ENCODE peak calls at places on chromosomes 2 and 18, in six cellular contexts. One of them, this sample, is unnamed.

GRCh38 chr2:151408788-151409600 is 708 bp upstream of the RIF1 start:
- DNase-seq in cardiac muscle cell: no peak
- DNase-seq in naive thymus-derived CD4-positive, alpha-beta T cell: no peak
- DNase-seq in CD4-positive, alpha-beta memory T cell: no peak
- DNase-seq in pancreas: no peak
- DNase-seq in HFF-Myc: no peak
- DNase-seq in this sample: no peak

GRCh38 chr18:30970201-30970816 is 72.2 kb downstream of the DSC3 start:
- DNase-seq in cardiac muscle cell: peak; percentile 54
- DNase-seq in pancreas: peak; percentile 10
- DNase-seq in CD4-positive, alpha-beta memory T cell: no peak
- DNase-seq in HFF-Myc: peak; percentile 1
- DNase-seq in naive thymus-derived CD4-positive, alpha-beta T cell: no peak
- DNase-seq in this sample: peak; percentile 22

GRCh38 chr2:54639609-54640008 is 83.9 kb upstream of the EML6 start:
- DNase-seq in cardiac muscle cell: peak; percentile 28
- DNase-seq in pancreas: no peak
- DNase-seq in HFF-Myc: no peak
- DNase-seq in CD4-positive, alpha-beta memory T cell: no peak
- DNase-seq in naive thymus-derived CD4-positive, alpha-beta T cell: no peak
- DNase-seq in this sample: no peak

GRCh38 chr18:12779043-12779442 is 76.2 kb downstream of the PSMG2 start:
- DNase-seq in HFF-Myc: no peak
- DNase-seq in pancreas: no peak
- DNase-seq in naive thymus-derived CD4-positive, alpha-beta T cell: no peak
- DNase-seq in cardiac muscle cell: no peak
- DNase-seq in CD4-positive, alpha-beta memory T cell: no peak
- DNase-seq in this sample: no peak

GRCh38 chr2:100857915-100858314 is 38.0 kb downstream of the NPAS2 start:
- DNase-seq in cardiac muscle cell: peak; percentile 80
- DNase-seq in HFF-Myc: no peak
- DNase-seq in pancreas: no peak
- DNase-seq in naive thymus-derived CD4-positive, alpha-beta T cell: no peak
- DNase-seq in CD4-positive, alpha-beta memory T cell: no peak
- DNase-seq in this sample: no peak

GRCh38 chr2:128354731-128355470 is 36.2 kb upstream of the HS6ST1 start:
- DNase-seq in pancreas: no peak
- DNase-seq in HFF-Myc: no peak
- DNase-seq in CD4-positive, alpha-beta memory T cell: no peak
- DNase-seq in cardiac muscle cell: peak; percentile 84
- DNase-seq in naive thymus-derived CD4-positive, alpha-beta T cell: no peak
- DNase-seq in this sample: no peak

GRCh38 chr2:117942958-117943672 is 70.8 kb downstream of the CCDC93 start:
- DNase-seq in naive thymus-derived CD4-positive, alpha-beta T cell: no peak
- DNase-seq in CD4-positive, alpha-beta memory T cell: no peak
- DNase-seq in cardiac muscle cell: no peak
- DNase-seq in pancreas: no peak
- DNase-seq in HFF-Myc: no peak
- DNase-seq in this sample: no peak

GRCh38 chr18:45686892-45687611 is 36.9 kb upstream of the SLC14A1 start:
- DNase-seq in naive thymus-derived CD4-positive, alpha-beta T cell: peak; percentile 30
- DNase-seq in pancreas: no peak
- DNase-seq in cardiac muscle cell: peak; percentile 18
- DNase-seq in HFF-Myc: no peak
- DNase-seq in CD4-positive, alpha-beta memory T cell: peak; percentile 83
- DNase-seq in this sample: no peak

GRCh38 chr2:203869610-203870042 is 2.1 kb downstream of the CTLA4 start:
- DNase-seq in HFF-Myc: no peak
- DNase-seq in CD4-positive, alpha-beta memory T cell: peak; percentile 73
- DNase-seq in naive thymus-derived CD4-positive, alpha-beta T cell: peak; percentile 27
- DNase-seq in pancreas: no peak
- DNase-seq in cardiac muscle cell: no peak
- DNase-seq in this sample: no peak

GRCh38 chr18:34650121-34650545 is 60.0 kb upstream of the DTNA start:
- DNase-seq in pancreas: no peak
- DNase-seq in naive thymus-derived CD4-positive, alpha-beta T cell: no peak
- DNase-seq in CD4-positive, alpha-beta memory T cell: no peak
- DNase-seq in HFF-Myc: peak; percentile 35
- DNase-seq in cardiac muscle cell: peak; percentile 8
- DNase-seq in this sample: peak; percentile 24

GRCh38 chr18:80009661-80010550 is 21.5 kb upstream of the TXNL4A start:
- DNase-seq in cardiac muscle cell: peak; percentile 98
- DNase-seq in CD4-positive, alpha-beta memory T cell: no peak
- DNase-seq in HFF-Myc: peak; percentile 89
- DNase-seq in naive thymus-derived CD4-positive, alpha-beta T cell: no peak
- DNase-seq in pancreas: peak; percentile 28
- DNase-seq in this sample: peak; percentile 84

GRCh38 chr2:152718909-152719645 is 657 bp downstream of the ARL6IP6 start:
- DNase-seq in cardiac muscle cell: peak; percentile 22
- DNase-seq in CD4-positive, alpha-beta memory T cell: no peak
- DNase-seq in pancreas: no peak
- DNase-seq in HFF-Myc: peak; percentile 32
- DNase-seq in naive thymus-derived CD4-positive, alpha-beta T cell: no peak
- DNase-seq in this sample: no peak

GRCh38 chr2:46978696-46979095 is 63.1 kb upstream of the MCFD2 start:
- DNase-seq in pancreas: no peak
- DNase-seq in naive thymus-derived CD4-positive, alpha-beta T cell: no peak
- DNase-seq in CD4-positive, alpha-beta memory T cell: no peak
- DNase-seq in HFF-Myc: no peak
- DNase-seq in cardiac muscle cell: no peak
- DNase-seq in this sample: no peak

GRCh38 chr2:84956334-84957297 is 14.3 kb upstream of the KCMF1 start:
- DNase-seq in HFF-Myc: no peak
- DNase-seq in naive thymus-derived CD4-positive, alpha-beta T cell: no peak
- DNase-seq in cardiac muscle cell: no peak
- DNase-seq in CD4-positive, alpha-beta memory T cell: no peak
- DNase-seq in pancreas: no peak
- DNase-seq in this sample: no peak

GRCh38 chr18:44742741-44743311 is 62.1 kb downstream of the SETBP1 start:
- DNase-seq in CD4-positive, alpha-beta memory T cell: no peak
- DNase-seq in HFF-Myc: peak; percentile 31
- DNase-seq in naive thymus-derived CD4-positive, alpha-beta T cell: no peak
- DNase-seq in cardiac muscle cell: peak; percentile 52
- DNase-seq in pancreas: peak; percentile 40
- DNase-seq in this sample: peak; percentile 52

GRCh38 chr2:100451734-100452133 is 18.5 kb upstream of the NMS start:
- DNase-seq in HFF-Myc: no peak
- DNase-seq in naive thymus-derived CD4-positive, alpha-beta T cell: no peak
- DNase-seq in cardiac muscle cell: no peak
- DNase-seq in pancreas: no peak
- DNase-seq in CD4-positive, alpha-beta memory T cell: no peak
- DNase-seq in this sample: no peak

GRCh38 chr2:58221909-58222308 is 19.2 kb downstream of the FANCL start:
- DNase-seq in cardiac muscle cell: peak; percentile 58
- DNase-seq in naive thymus-derived CD4-positive, alpha-beta T cell: no peak
- DNase-seq in CD4-positive, alpha-beta memory T cell: no peak
- DNase-seq in HFF-Myc: no peak
- DNase-seq in pancreas: no peak
- DNase-seq in this sample: no peak

GRCh38 chr2:105143467-105144127 is 97.9 kb upstream of the GPR45 start:
- DNase-seq in naive thymus-derived CD4-positive, alpha-beta T cell: no peak
- DNase-seq in pancreas: no peak
- DNase-seq in HFF-Myc: no peak
- DNase-seq in CD4-positive, alpha-beta memory T cell: no peak
- DNase-seq in cardiac muscle cell: peak; percentile 22
- DNase-seq in this sample: no peak

GRCh38 chr2:105142239-105142638 is 99.3 kb upstream of the GPR45 start:
- DNase-seq in pancreas: no peak
- DNase-seq in cardiac muscle cell: no peak
- DNase-seq in CD4-positive, alpha-beta memory T cell: no peak
- DNase-seq in HFF-Myc: no peak
- DNase-seq in naive thymus-derived CD4-positive, alpha-beta T cell: no peak
- DNase-seq in this sample: no peak

GRCh38 chr2:105144941-105145300 is 96.6 kb upstream of the GPR45 start:
- DNase-seq in naive thymus-derived CD4-positive, alpha-beta T cell: no peak
- DNase-seq in pancreas: no peak
- DNase-seq in HFF-Myc: no peak
- DNase-seq in CD4-positive, alpha-beta memory T cell: no peak
- DNase-seq in cardiac muscle cell: no peak
- DNase-seq in this sample: no peak

GRCh38 chr2:105143094-105143466 is 98.5 kb upstream of the GPR45 start:
- DNase-seq in naive thymus-derived CD4-positive, alpha-beta T cell: no peak
- DNase-seq in HFF-Myc: no peak
- DNase-seq in CD4-positive, alpha-beta memory T cell: no peak
- DNase-seq in cardiac muscle cell: no peak
- DNase-seq in pancreas: no peak
- DNase-seq in this sample: no peak

DNA sequence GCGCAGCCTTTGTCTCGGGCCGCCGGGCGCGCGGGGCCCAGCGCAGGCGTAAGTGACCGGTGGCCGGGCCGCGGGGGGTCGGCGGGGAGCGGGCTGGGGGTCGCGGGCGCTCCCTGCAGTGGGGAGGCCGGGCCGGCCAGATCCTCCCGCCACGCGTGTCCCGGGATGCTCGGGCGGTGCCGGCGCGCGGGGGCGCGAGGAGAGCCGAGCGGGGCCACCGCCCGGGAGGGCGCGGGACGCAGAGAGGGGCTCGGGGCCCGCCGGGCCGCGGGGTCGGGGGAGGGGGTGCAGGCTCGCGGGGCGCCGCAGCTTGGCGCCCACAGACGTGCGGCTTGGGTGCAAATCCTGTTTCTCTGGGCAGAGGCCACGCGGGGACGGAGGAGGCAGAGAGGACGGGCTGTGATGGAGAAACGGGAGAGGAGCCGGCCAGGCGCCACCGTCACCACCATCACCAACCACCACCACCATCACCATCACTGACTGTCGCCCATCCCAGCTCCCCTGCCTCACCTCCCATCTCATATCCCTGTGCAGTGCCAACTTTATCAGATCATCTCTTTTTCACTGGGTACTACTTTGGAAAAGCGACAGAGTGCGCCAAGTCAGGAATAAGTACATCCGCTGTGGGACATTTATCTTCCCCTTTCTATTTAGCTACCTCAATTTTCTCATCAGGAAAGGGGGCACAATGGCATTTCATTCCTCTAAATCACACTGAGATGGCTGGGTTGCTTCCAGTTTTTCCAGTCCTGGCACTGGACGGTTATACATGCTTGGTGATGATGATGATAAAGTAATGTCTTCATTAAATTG is 97.2 kb upstream of the GPR45 start:
- DNase-seq in pancreas: no peak
- DNase-seq in CD4-positive, alpha-beta memory T cell: no peak
- DNase-seq in naive thymus-derived CD4-positive, alpha-beta T cell: no peak
- DNase-seq in HFF-Myc: no peak
- DNase-seq in cardiac muscle cell: no peak
- DNase-seq in this sample: no peak
- H3K4me3 ChIP-seq in pancreas: no peak overlapping the region
- H3K4me3 ChIP-seq in CD4-positive, alpha-beta memory T cell: no peak overlapping the region
- H3K4me3 ChIP-seq in naive thymus-derived CD4-positive, alpha-beta T cell: no peak overlapping the region
- H3K4me3 ChIP-seq in HFF-Myc: peak overlapping the region; percentile 35
- H3K4me3 ChIP-seq in cardiac muscle cell: peak overlapping the region; percentile 58
- H3K4me3 ChIP-seq in this sample: peak overlapping the region; percentile 49

GRCh38 chr2:19362094-19362649 is 3.7 kb upstream of the OSR1 start:
- DNase-seq in cardiac muscle cell: no peak
- DNase-seq in naive thymus-derived CD4-positive, alpha-beta T cell: no peak
- DNase-seq in HFF-Myc: no peak
- DNase-seq in pancreas: no peak
- DNase-seq in CD4-positive, alpha-beta memory T cell: peak; percentile 60
- DNase-seq in this sample: no peak

GRCh38 chr2:19365126-19365525 is 6.7 kb upstream of the OSR1 start:
- DNase-seq in HFF-Myc: no peak
- DNase-seq in CD4-positive, alpha-beta memory T cell: no peak
- DNase-seq in cardiac muscle cell: no peak
- DNase-seq in pancreas: no peak
- DNase-seq in naive thymus-derived CD4-positive, alpha-beta T cell: no peak
- DNase-seq in this sample: no peak

GRCh38 chr2:19364014-19364413 is 5.6 kb upstream of the OSR1 start:
- DNase-seq in pancreas: no peak
- DNase-seq in CD4-positive, alpha-beta memory T cell: no peak
- DNase-seq in naive thymus-derived CD4-positive, alpha-beta T cell: no peak
- DNase-seq in HFF-Myc: no peak
- DNase-seq in cardiac muscle cell: no peak
- DNase-seq in this sample: no peak

GRCh38 chr2:19362652-19363473 is 4.4 kb upstream of the OSR1 start:
- DNase-seq in pancreas: peak; percentile 79
- DNase-seq in naive thymus-derived CD4-positive, alpha-beta T cell: no peak
- DNase-seq in CD4-positive, alpha-beta memory T cell: peak; percentile 43
- DNase-seq in cardiac muscle cell: peak; percentile 92
- DNase-seq in HFF-Myc: peak; percentile 67
- DNase-seq in this sample: peak; percentile 76

GRCh38 chr2:19363474-19363778 is 5.0 kb upstream of the OSR1 start:
- DNase-seq in cardiac muscle cell: no peak
- DNase-seq in pancreas: no peak
- DNase-seq in naive thymus-derived CD4-positive, alpha-beta T cell: no peak
- DNase-seq in CD4-positive, alpha-beta memory T cell: no peak
- DNase-seq in HFF-Myc: no peak
- DNase-seq in this sample: no peak
- H3K4me3 ChIP-seq in cardiac muscle cell: peak overlapping the region; percentile 22
- H3K4me3 ChIP-seq in pancreas: no peak overlapping the region
- H3K4me3 ChIP-seq in naive thymus-derived CD4-positive, alpha-beta T cell: peak overlapping the region; percentile 79
- H3K4me3 ChIP-seq in CD4-positive, alpha-beta memory T cell: peak overlapping the region; percentile 87
- H3K4me3 ChIP-seq in HFF-Myc: peak overlapping the region; percentile 49
- H3K4me3 ChIP-seq in this sample: peak overlapping the region; percentile 58

DNA sequence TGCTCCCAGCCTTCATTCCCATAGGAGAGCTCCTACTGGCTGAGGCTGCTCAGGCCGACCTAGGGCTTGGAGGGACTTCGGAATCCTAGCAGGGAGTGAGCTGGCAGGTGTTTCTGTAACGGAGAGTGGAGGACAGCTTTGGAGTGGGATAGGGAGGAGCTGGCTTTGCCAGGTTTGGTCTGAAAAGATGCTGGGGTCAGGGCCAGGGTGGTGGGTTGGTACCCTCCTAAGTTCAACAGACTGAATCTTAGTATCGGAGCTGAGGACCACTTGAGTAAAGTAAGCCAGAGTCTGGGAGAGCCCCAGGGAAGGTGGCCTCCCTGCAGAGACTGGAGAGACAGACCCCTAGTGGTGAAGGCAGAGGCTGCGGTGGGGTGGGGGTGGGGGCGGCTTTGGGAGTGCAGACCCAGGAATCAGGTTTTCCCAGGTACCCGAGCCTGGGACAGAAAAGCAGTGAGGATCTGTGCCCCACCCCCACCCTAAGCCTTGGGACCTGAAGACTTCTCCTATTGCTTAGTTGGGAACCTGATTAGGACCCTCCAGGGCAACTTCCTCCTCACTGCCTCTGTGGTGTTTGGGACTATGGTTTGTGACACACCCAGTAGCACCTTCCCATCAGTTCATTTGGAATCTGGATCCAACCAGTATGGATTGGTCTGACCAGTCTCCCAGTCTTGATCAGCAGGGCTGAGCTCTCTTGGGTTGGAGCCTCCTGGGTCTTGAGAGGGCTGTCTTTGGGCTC is 3.0 kb downstream of the CNNM4 start:
- DNase-seq in HFF-Myc: no peak
- DNase-seq in cardiac muscle cell: peak; percentile 14
- DNase-seq in pancreas: peak; percentile 21
- DNase-seq in CD4-positive, alpha-beta memory T cell: no peak
- DNase-seq in naive thymus-derived CD4-positive, alpha-beta T cell: no peak
- DNase-seq in this sample: no peak
- H3K4me3 ChIP-seq in HFF-Myc: peak overlapping the region; percentile 39
- H3K4me3 ChIP-seq in cardiac muscle cell: peak overlapping the region; percentile 28
- H3K4me3 ChIP-seq in pancreas: peak overlapping the region; percentile 12
- H3K4me3 ChIP-seq in CD4-positive, alpha-beta memory T cell: peak overlapping the region; percentile 32
- H3K4me3 ChIP-seq in naive thymus-derived CD4-positive, alpha-beta T cell: peak overlapping the region; percentile 83
- H3K4me3 ChIP-seq in this sample: peak overlapping the region; percentile 37

DNA sequence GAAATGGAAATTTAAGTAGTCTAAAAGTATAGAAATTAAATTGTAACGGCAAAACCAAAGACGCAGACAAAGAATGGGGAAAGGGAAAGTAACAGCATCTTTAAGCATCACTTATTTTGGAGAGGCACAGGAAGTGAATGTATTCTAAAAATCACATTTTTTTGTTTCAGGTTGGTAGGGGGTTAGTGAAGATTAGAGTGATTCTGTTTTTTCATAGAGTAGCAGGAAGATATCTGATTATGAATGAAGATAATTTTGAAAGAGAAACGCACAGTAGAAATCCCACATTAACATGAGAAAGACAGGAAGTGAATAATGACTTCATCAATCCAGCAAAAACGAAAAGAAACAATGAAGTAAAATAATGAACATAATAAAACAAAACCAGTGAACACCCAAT is 131.2 kb downstream of the STRN start:
- DNase-seq in pancreas: no peak
- DNase-seq in CD4-positive, alpha-beta memory T cell: peak; percentile 20
- DNase-seq in HFF-Myc: no peak
- DNase-seq in naive thymus-derived CD4-positive, alpha-beta T cell: no peak
- DNase-seq in cardiac muscle cell: no peak
- DNase-seq in this sample: no peak
- H3K4me3 ChIP-seq in pancreas: no peak overlapping the region
- H3K4me3 ChIP-seq in CD4-positive, alpha-beta memory T cell: no peak overlapping the region
- H3K4me3 ChIP-seq in HFF-Myc: no peak overlapping the region
- H3K4me3 ChIP-seq in naive thymus-derived CD4-positive, alpha-beta T cell: no peak overlapping the region
- H3K4me3 ChIP-seq in cardiac muscle cell: no peak overlapping the region
- H3K4me3 ChIP-seq in this sample: no peak overlapping the region

This sample was measured in astrocyte of the cerebellum.